ENCODE peak calls at places on chromosome 2, in four cellular contexts. One of them, this sample, is unnamed.

GRCh38 chr2:96931461-96931860 is 54.9 kb downstream of the FAM178B start:
- DNase-seq in A549: no peak
- DNase-seq in body of pancreas: no peak
- DNase-seq in lung: no peak
- DNase-seq in this sample: no peak

GRCh38 chr2:178787934-178788333 is 19.3 kb downstream of the TTN start:
- DNase-seq in lung: no peak
- DNase-seq in body of pancreas: no peak
- DNase-seq in A549: no peak
- DNase-seq in this sample: no peak

GRCh38 chr2:20468549-20469500 is 22.0 kb downstream of the RHOB start:
- DNase-seq in lung: no peak
- DNase-seq in A549: no peak
- DNase-seq in body of pancreas: no peak
- DNase-seq in this sample: no peak

GRCh38 chr2:37552339-37552738 is 119.1 kb downstream of the CDC42EP3 start:
- DNase-seq in lung: no peak
- DNase-seq in body of pancreas: no peak
- DNase-seq in A549: no peak
- DNase-seq in this sample: no peak

GRCh38 chr2:208033701-208034502 is 8.6 kb upstream of the PLEKHM3 start:
- DNase-seq in A549: peak
- DNase-seq in lung: peak
- DNase-seq in body of pancreas: peak
- DNase-seq in this sample: no peak

GRCh38 chr2:68272246-68272987 is 20.1 kb upstream of the PPP3R1 start:
- DNase-seq in A549: no peak
- DNase-seq in body of pancreas: no peak
- DNase-seq in lung: no peak
- DNase-seq in this sample: no peak

GRCh38 chr2:163467206-163467605 is 268.6 kb downstream of the FIGN start:
- DNase-seq in A549: no peak
- DNase-seq in lung: no peak
- DNase-seq in body of pancreas: no peak
- DNase-seq in this sample: no peak

GRCh38 chr2:120251863-120252206 is 817 bp upstream of the RALB start:
- DNase-seq in A549: no peak
- DNase-seq in lung: no peak
- DNase-seq in body of pancreas: no peak
- DNase-seq in this sample: no peak

GRCh38 chr2:95320986-95321767 is 24.0 kb downstream of the KCNIP3 start:
- DNase-seq in A549: no peak
- DNase-seq in body of pancreas: no peak
- DNase-seq in lung: no peak
- DNase-seq in this sample: no peak

GRCh38 chr2:75549401-75550253 is 11.1 kb downstream of the EVA1A start:
- DNase-seq in A549: no peak
- DNase-seq in body of pancreas: no peak
- DNase-seq in lung: no peak
- DNase-seq in this sample: no peak

GRCh38 chr2:25259744-25260124 is 82.0 kb downstream of the DNMT3A start:
- DNase-seq in body of pancreas: no peak
- DNase-seq in A549: no peak
- DNase-seq in lung: no peak
- DNase-seq in this sample: no peak

GRCh38 chr2:9207641-9208301 is 1.2 kb downstream of the ASAP2 start:
- DNase-seq in lung: peak
- DNase-seq in A549: peak
- DNase-seq in body of pancreas: peak
- DNase-seq in this sample: no peak

DNA sequence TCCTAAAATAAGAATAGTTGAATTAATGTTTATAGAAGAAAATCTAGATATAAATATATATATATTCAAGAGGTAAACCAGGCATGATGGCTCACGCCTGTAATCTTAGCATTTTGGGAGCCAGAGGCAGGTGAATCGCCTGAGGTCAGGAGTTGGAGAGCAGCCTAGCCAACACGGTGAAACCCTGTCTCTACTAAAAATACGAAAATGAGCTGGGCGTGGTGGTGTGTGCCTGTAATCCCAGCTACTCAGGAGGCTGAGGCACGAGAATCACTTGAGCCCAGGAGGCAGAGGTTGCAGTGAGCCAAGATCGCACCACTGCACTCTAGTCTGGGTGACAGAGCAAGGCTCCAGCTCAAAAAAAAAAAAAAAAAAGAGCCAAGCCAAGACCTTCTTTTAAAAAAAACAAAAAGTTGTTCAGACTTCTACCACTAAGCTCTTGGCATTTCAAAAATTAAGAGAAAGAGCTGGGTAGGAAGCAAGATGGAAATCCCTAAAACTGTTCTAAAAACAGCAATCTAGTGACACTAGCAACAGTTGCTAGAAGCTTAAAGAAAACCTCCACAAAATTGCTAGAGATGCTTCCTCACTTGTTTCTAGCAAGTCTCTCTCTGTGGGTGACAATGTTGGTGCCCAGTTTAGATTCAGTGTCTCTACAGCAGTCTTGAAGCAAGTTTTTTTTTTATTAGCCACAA is 70.4 kb downstream of the ANKRD44 start:
- DNase-seq in A549: no peak
- DNase-seq in body of pancreas: no peak
- DNase-seq in lung: no peak
- DNase-seq in this sample: no peak
- H3K4me3 ChIP-seq in A549: no peak
- H3K4me3 ChIP-seq in body of pancreas: no peak
- H3K4me3 ChIP-seq in lung: no peak
- H3K4me3 ChIP-seq in this sample: no peak

GRCh38 chr2:156672569-156673270 is 236.5 kb downstream of the GPD2 start:
- DNase-seq in body of pancreas: no peak
- DNase-seq in lung: no peak
- DNase-seq in A549: no peak
- DNase-seq in this sample: no peak
- H3K27ac ChIP-seq in body of pancreas: no peak
- H3K27ac ChIP-seq in lung: no peak
- H3K27ac ChIP-seq in A549: no peak
- H3K27ac ChIP-seq in this sample: no peak

GRCh38 chr2:174774828-174775227 is 10.6 kb upstream of the CHRNA1 start:
- DNase-seq in body of pancreas: no peak
- DNase-seq in A549: no peak
- DNase-seq in lung: no peak
- DNase-seq in this sample: no peak

GRCh38 chr2:174775586-174775985 is 11.3 kb upstream of the CHRNA1 start:
- DNase-seq in A549: no peak
- DNase-seq in lung: no peak
- DNase-seq in body of pancreas: no peak
- DNase-seq in this sample: no peak

GRCh38 chr2:174776686-174777085 is 12.4 kb upstream of the CHRNA1 start:
- DNase-seq in body of pancreas: no peak
- DNase-seq in A549: no peak
- DNase-seq in lung: no peak
- DNase-seq in this sample: no peak

GRCh38 chr2:174777334-174777733 is 13.1 kb upstream of the CHRNA1 start:
- DNase-seq in body of pancreas: no peak
- DNase-seq in A549: no peak
- DNase-seq in lung: no peak
- DNase-seq in this sample: no peak

DNA sequence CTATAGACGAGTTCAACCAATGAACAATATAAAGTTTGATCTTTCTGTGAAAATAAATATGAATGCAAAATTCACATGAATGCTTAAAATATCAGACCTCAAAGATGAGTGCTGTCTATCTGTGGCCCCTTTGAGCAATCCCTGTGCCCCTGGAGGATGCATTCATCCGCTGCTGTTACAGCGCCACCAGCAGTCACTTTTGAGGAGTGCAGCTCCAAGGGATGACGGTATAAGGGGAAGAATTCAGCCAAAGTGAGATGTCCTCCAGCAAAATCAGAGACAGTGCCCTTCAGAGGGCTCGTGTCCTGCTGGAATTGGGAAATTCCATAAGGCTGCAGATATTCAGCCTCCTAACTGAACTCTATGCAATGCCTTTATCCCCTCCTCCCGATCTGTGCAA is 12.0 kb upstream of the CHRNA1 start:
- DNase-seq in lung: no peak
- DNase-seq in A549: no peak
- DNase-seq in body of pancreas: no peak
- DNase-seq in this sample: no peak
- TF ChIP-seq CTCF in lung: no peak
- TF ChIP-seq CTCF in A549: no peak
- TF ChIP-seq CTCF in body of pancreas: no peak
- TF ChIP-seq CTCF in this sample: peak

GRCh38 chr2:104848526-104848925 is 5.4 kb upstream of the POU3F3 start:
- DNase-seq in A549: no peak
- DNase-seq in body of pancreas: no peak
- DNase-seq in lung: no peak
- DNase-seq in this sample: no peak

GRCh38 chr2:104846182-104846954 is 7.5 kb upstream of the POU3F3 start:
- DNase-seq in body of pancreas: no peak
- DNase-seq in lung: no peak
- DNase-seq in A549: no peak
- DNase-seq in this sample: no peak

GRCh38 chr2:104845552-104845931 is 8.4 kb upstream of the POU3F3 start:
- DNase-seq in lung: no peak
- DNase-seq in A549: no peak
- DNase-seq in body of pancreas: no peak
- DNase-seq in this sample: no peak

GRCh38 chr2:104847821-104848160 is 6.1 kb upstream of the POU3F3 start:
- DNase-seq in A549: no peak
- DNase-seq in body of pancreas: no peak
- DNase-seq in lung: no peak
- DNase-seq in this sample: no peak

DNA sequence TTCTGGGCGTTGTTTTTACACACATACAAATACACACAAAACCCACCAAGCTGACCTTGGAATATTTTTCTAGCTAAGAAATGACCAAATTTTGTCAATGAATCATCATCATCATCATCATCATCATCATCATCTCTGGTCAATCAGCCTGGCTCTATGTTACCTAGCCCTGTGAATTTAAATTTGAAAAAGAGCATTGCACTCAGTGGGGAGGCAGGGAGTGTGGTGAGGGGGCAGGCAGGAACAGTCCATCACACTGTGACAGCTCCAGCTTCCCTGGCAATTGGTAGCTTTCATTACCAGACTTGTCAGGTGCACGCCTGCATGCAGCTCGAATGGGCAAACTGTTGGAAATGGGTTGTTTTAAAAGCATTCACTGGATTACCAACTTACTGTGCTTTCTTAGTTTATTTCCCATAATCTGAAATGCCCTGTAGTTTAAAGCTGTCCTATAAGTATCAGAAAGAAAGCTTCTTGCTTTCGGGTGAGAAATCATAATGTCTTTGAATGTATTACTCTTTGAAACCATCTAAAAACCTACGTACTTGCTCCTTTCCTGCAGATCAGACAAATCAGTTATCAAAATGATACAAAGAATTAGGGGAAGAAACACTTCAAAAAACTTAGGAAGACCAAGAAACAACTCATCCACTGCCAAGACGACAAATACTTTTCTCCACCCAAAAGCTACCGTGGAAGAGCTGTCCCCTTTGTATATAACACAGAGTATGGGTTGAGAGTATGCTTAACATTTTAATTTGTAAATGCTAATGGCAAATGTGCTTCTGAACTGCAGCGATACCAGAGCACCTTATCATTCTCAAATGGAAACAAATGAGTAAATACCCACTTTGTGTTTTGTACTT is 6.7 kb upstream of the POU3F3 start:
- DNase-seq in lung: no peak
- DNase-seq in A549: no peak
- DNase-seq in body of pancreas: no peak
- DNase-seq in this sample: no peak
- H3K4me3 ChIP-seq in lung: no peak
- H3K4me3 ChIP-seq in A549: no peak
- H3K4me3 ChIP-seq in body of pancreas: no peak
- H3K4me3 ChIP-seq in this sample: no peak

GRCh38 chr2:191176305-191176704 is 25.5 kb upstream of the STAT4 start:
- DNase-seq in body of pancreas: no peak
- DNase-seq in A549: no peak
- DNase-seq in lung: no peak
- DNase-seq in this sample: no peak
- H3K27ac ChIP-seq in body of pancreas: no peak
- H3K27ac ChIP-seq in A549: peak
- H3K27ac ChIP-seq in lung: no peak
- H3K27ac ChIP-seq in this sample: no peak

GRCh38 chr2:44672431-44672830 is 269.1 kb upstream of the SIX3 start:
- DNase-seq in body of pancreas: no peak
- DNase-seq in lung: no peak
- DNase-seq in A549: no peak
- DNase-seq in this sample: no peak

GRCh38 chr2:44671276-44671675 is 270.2 kb upstream of the SIX3 start:
- DNase-seq in A549: no peak
- DNase-seq in lung: no peak
- DNase-seq in body of pancreas: no peak
- DNase-seq in this sample: no peak

GRCh38 chr2:44663471-44664073 is 277.9 kb upstream of the SIX3 start:
- DNase-seq in lung: no peak
- DNase-seq in body of pancreas: no peak
- DNase-seq in A549: no peak
- DNase-seq in this sample: no peak

GRCh38 chr2:44671896-44672295 is 269.6 kb upstream of the SIX3 start:
- DNase-seq in lung: no peak
- DNase-seq in body of pancreas: no peak
- DNase-seq in A549: no peak
- DNase-seq in this sample: no peak

GRCh38 chr2:44668336-44668735 is 273.2 kb upstream of the SIX3 start:
- DNase-seq in body of pancreas: no peak
- DNase-seq in lung: no peak
- DNase-seq in A549: peak
- DNase-seq in this sample: no peak
- TF ChIP-seq CTCF in body of pancreas: no peak
- TF ChIP-seq CTCF in lung: no peak
- TF ChIP-seq CTCF in A549: peak
- TF ChIP-seq CTCF in this sample: peak

GRCh38 chr2:233055362-233055761 is 4.8 kb upstream of the INPP5D start:
- DNase-seq in lung: no peak
- DNase-seq in A549: no peak
- DNase-seq in body of pancreas: no peak
- DNase-seq in this sample: no peak

GRCh38 chr2:233058717-233059546 is 1.2 kb upstream of the INPP5D start:
- DNase-seq in A549: no peak
- DNase-seq in body of pancreas: no peak
- DNase-seq in lung: no peak
- DNase-seq in this sample: no peak

GRCh38 chr2:233056961-233057605 is 3.1 kb upstream of the INPP5D start:
- DNase-seq in A549: no peak
- DNase-seq in lung: no peak
- DNase-seq in body of pancreas: no peak
- DNase-seq in this sample: no peak

GRCh38 chr2:233051241-233052149 is 8.6 kb upstream of the INPP5D start:
- DNase-seq in lung: peak
- DNase-seq in body of pancreas: peak
- DNase-seq in A549: no peak
- DNase-seq in this sample: no peak

GRCh38 chr2:233053928-233054774 is 6.0 kb upstream of the INPP5D start:
- DNase-seq in A549: peak
- DNase-seq in lung: peak
- DNase-seq in body of pancreas: peak
- DNase-seq in this sample: no peak
- H3K4me3 ChIP-seq in A549: no peak
- H3K4me3 ChIP-seq in lung: no peak
- H3K4me3 ChIP-seq in body of pancreas: no peak
- H3K4me3 ChIP-seq in this sample: no peak

This sample was measured in AG04450.